ENCODE peak calls at places on chromosomes 12 and 14, in nine cellular contexts. A is EL; Z is M059J; U is activated CD4-positive, CD25-positive, alpha-beta regulatory T cell; V is body of pancreas; G is activated T-helper 1 cell treated with anti-CD3 and anti-CD28 coated beads, Interleukin-12 subunit alpha, Interleukin-12 subunit beta, Interleukin-2, Interleukin-4 antibody, amounts not matched to agents 30 ng/mL and 10 ng/mL and 1 ng/mL, durations not matched to agents 14 hours and 24 hours and 36 hours; Q is CD8-positive, alpha-beta memory T cell; O is WERI-Rb-1; R is HS-5. S is an unnamed sample.

GRCh38 chr12:6199531-6200265 is 502 bp upstream of the CD9 start:
- DNase-seq in V (peak), Z (no peak), R (no peak), U (no peak), Q (no peak), A (peak), O (peak), G (no peak), S (peak)

GRCh38 chr14:85934123-85934885 is 404.4 kb downstream of the FLRT2 start:
- DNase-seq in A (peak), R (peak), Z (peak), U (no peak), G (peak), O (no peak), V (peak), Q (peak), S (peak)

GRCh38 chr14:72559669-72560068 is 334.2 kb downstream of the DPF3 start:
- DNase-seq in Q (no peak), O (no peak), Z (peak), V (no peak), G (no peak), U (no peak), A (no peak), R (no peak), S (no peak)

GRCh38 chr14:26596722-26597030 is 1.2 kb downstream of the NOVA1 start:
- DNase-seq in R (no peak), O (no peak), A (no peak), Q (no peak), G (no peak), U (no peak), Z (no peak), V (no peak), S (peak)

GRCh38 chr12:123546281-123546680 is 12.8 kb upstream of the RILPL1 start:
- DNase-seq in Q (no peak), Z (peak), G (no peak), V (no peak), O (no peak), R (no peak), U (no peak), A (peak), S (no peak)

GRCh38 chr12:52280319-52280795 is 5.9 kb downstream of the KRT86 start:
- DNase-seq in G (no peak), U (no peak), Z (peak), Q (no peak), R (peak), A (peak), O (no peak), V (peak), S (peak)

GRCh38 chr12:105382771-105383632 is 52.5 kb downstream of the C12orf75 start:
- DNase-seq in V (peak), G (peak), Q (peak), U (no peak), O (no peak), A (peak), R (peak), Z (peak), S (peak)

GRCh38 chr14:104935026-104935650 is 10.5 kb downstream of the PLD4 start:
- DNase-seq in Q (no peak), O (no peak), R (no peak), A (no peak), V (peak), Z (no peak), U (no peak), G (no peak), S (peak)

GRCh38 chr12:96448287-96448686 is 41.1 kb upstream of the CFAP54 start:
- DNase-seq in A (peak), Z (peak), V (no peak), G (no peak), U (no peak), R (peak), O (no peak), Q (no peak), S (no peak)

GRCh38 chr14:103144085-103144484 is 20.8 kb downstream of the TNFAIP2 start:
- DNase-seq in U (no peak), Q (no peak), R (peak), Z (peak), O (no peak), A (peak), G (no peak), V (no peak), S (no peak)

GRCh38 chr14:55352201-55352600 is 59.4 kb downstream of the ATG14 start:
- DNase-seq in U (no peak), O (no peak), R (no peak), A (no peak), Q (no peak), G (no peak), V (no peak), Z (no peak), S (no peak)

GRCh38 chr12:79964100-79964627 is 29.3 kb upstream of the PPP1R12A start:
- DNase-seq in G (no peak), U (no peak), R (no peak), A (no peak), O (no peak), Q (no peak), V (no peak), Z (no peak), S (peak)

GRCh38 chr12:3677609-3678008 is 75.3 kb downstream of the CRACR2A start:
- DNase-seq in R (no peak), U (no peak), O (no peak), Q (no peak), V (no peak), G (no peak), A (no peak), Z (no peak), S (peak)

GRCh38 chr14:99881011-99881410 is 87.8 kb downstream of the EML1 start:
- DNase-seq in V (no peak), G (no peak), Q (no peak), Z (no peak), R (no peak), O (peak), A (peak), U (no peak), S (no peak)

GRCh38 chr14:99146991-99147740 is 124.8 kb downstream of the BCL11B start:
- DNase-seq in A (no peak), V (no peak), R (no peak), Z (no peak), O (no peak), U (no peak), G (no peak), Q (no peak), S (no peak)